ENCODE peak calls at places on chromosomes 11 and 22, in five cellular contexts. G is left lung; Z is activated naive CD4-positive, alpha-beta T cell; I is thoracic aorta; U is activated CD8-positive, alpha-beta memory T cell treated with anti-CD3 and anti-CD28 coated beads for 24 hours. F is an unnamed sample.
A peak's percentile ranks its signal among the peaks of the same experiment; 100 is the strongest.

GRCh38 chr11:19595840-19596751 is 116.5 kb upstream of the NAV2 start:
- DNase-seq in G (no peak), Z (no peak), I (peak; percentile 61), U (no peak), F (no peak)

GRCh38 chr22:21963286-21963685 is 10.6 kb upstream of the PPM1F start:
- DNase-seq in G (no peak), Z (no peak), I (no peak), U (no peak), F (no peak)

GRCh38 chr11:30585892-30586250 is 282 bp downstream of the MPPED2 start:
- DNase-seq in G (peak; percentile 75), Z (no peak), I (no peak), U (no peak), F (no peak)

GRCh38 chr11:86160546-86161149 is 83.9 kb upstream of the EED start:
- DNase-seq in G (no peak), Z (no peak), I (no peak), U (no peak), F (no peak)

GRCh38 chr22:20591660-20592310 is 84.4 kb downstream of the MED15 start:
- DNase-seq in G (peak; percentile 76), Z (no peak), I (no peak), U (no peak), F (no peak)

GRCh38 chr11:27392278-27392677 is 29.3 kb upstream of the CCDC34 start:
- DNase-seq in G (no peak), Z (no peak), I (no peak), U (no peak), F (no peak)

GRCh38 chr11:132686827-132687370 is 845.4 kb downstream of the OPCML start:
- DNase-seq in G (no peak), Z (no peak), I (no peak), U (no peak), F (no peak)

GRCh38 chr11:17472467-17472866 is 4.2 kb downstream of the ABCC8 start:
- DNase-seq in G (no peak), Z (no peak), I (no peak), U (no peak), F (no peak)

GRCh38 chr11:80146231-80146630 is 705.4 kb upstream of the TENM4 start:
- DNase-seq in G (no peak), Z (no peak), I (no peak), U (no peak), F (no peak)

GRCh38 chr11:20110908-20111669 is 49.2 kb downstream of the DBX1 start:
- DNase-seq in G (no peak), Z (peak; percentile 4), I (no peak), U (peak; percentile 73), F (no peak)

GRCh38 chr11:9787981-9788521 is 124.2 kb downstream of the SWAP70 start:
- DNase-seq in G (no peak), Z (no peak), I (peak; percentile 15), U (no peak), F (no peak)

GRCh38 chr11:8258771-8259170 is 4.9 kb downstream of the LMO1 start:
- DNase-seq in G (no peak), Z (no peak), I (no peak), U (peak; percentile 41), F (peak; percentile 20)

GRCh38 chr11:61650781-61651571 is 29.2 kb upstream of the DAGLA start:
- DNase-seq in G (no peak), Z (no peak), I (no peak), U (no peak), F (no peak)

GRCh38 chr22:36816635-36817428 is at the start of gene PVALB:
- DNase-seq in G (no peak), Z (no peak), I (no peak), U (no peak), F (no peak)

GRCh38 chr22:19291218-19291579 is 320 bp downstream of the CLTCL1 start:
- DNase-seq in G (peak; percentile 86), Z (peak; percentile 26), I (no peak), U (no peak), F (peak; percentile 76)

GRCh38 chr11:117026593-117027330 is 71.5 kb downstream of the SIK3 start:
- DNase-seq in G (no peak), Z (no peak), I (no peak), U (no peak), F (no peak)

GRCh38 chr22:22881116-22882032 is 6.2 kb upstream of the IGLL5 start:
- DNase-seq in G (no peak), Z (no peak), I (no peak), U (peak; percentile 41), F (peak; percentile 34)

GRCh38 chr11:13637125-13638119 is 31.0 kb upstream of the FAR1 start:
- DNase-seq in G (no peak), Z (no peak), I (no peak), U (no peak), F (no peak)

GRCh38 chr11:133149698-133150097 is 382.6 kb downstream of the OPCML start:
- DNase-seq in G (no peak), Z (no peak), I (no peak), U (no peak), F (no peak)

GRCh38 chr22:25420925-25421904 is 143.3 kb upstream of the GRK3 start:
- DNase-seq in G (peak; percentile 86), Z (no peak), I (no peak), U (no peak), F (no peak)

GRCh38 chr22:42754658-42755057 is 34.0 kb upstream of the A4GALT start:
- DNase-seq in G (no peak), Z (no peak), I (no peak), U (no peak), F (no peak)

GRCh38 chr11:108498046-108498815 is at the start of gene POGLUT3:
- DNase-seq in G (peak; percentile 92), Z (peak; percentile 44), I (no peak), U (peak; percentile 85), F (peak; percentile 77)

GRCh38 chr22:39132281-39132680 is 20.2 kb downstream of the CBX7 start:
- DNase-seq in G (peak; percentile 54), Z (no peak), I (no peak), U (no peak), F (no peak)

F was measured in type B pancreatic cell.